ENCODE peak calls at places on chromosome 12, in eight cellular contexts. R, W, U, M, K, G, Y and L are unnamed samples.

GRCh38 chr12:130981156-130981789 is 27.6 kb downstream of the ADGRD1 start:
- DNase-seq in M (no peak), W (no peak), Y (no peak), R (no peak), G (no peak), U (no peak), K (no peak), L (no peak)

GRCh38 chr12:105671720-105672119 is 341.2 kb downstream of the C12orf75 start:
- DNase-seq in W (peak), U (no peak), Y (no peak), G (peak), K (no peak), M (no peak), R (no peak), L (no peak)

GRCh38 chr12:18297883-18298282 is 36.6 kb downstream of the PIK3C2G start:
- DNase-seq in U (no peak), K (no peak), M (no peak), Y (no peak), G (no peak), W (no peak), R (no peak), L (no peak)

GRCh38 chr12:5003025-5003666 is 40.5 kb upstream of the KCNA5 start:
- DNase-seq in G (no peak), K (peak), M (peak), W (no peak), Y (no peak), R (no peak), U (peak), L (peak)

GRCh38 chr12:91918431-91918830 is 227.2 kb downstream of the BTG1 start:
- DNase-seq in K (no peak), W (no peak), R (no peak), G (no peak), Y (no peak), M (no peak), U (no peak), L (no peak)

GRCh38 chr12:125247477-125247876 is 182.2 kb downstream of the AACS start:
- DNase-seq in R (no peak), K (no peak), U (no peak), Y (no peak), W (no peak), G (no peak), M (no peak), L (no peak)

GRCh38 chr12:20549115-20549719 is 145.9 kb upstream of the SLCO1C1 start:
- DNase-seq in W (no peak), R (no peak), U (no peak), K (peak), M (peak), Y (no peak), G (no peak), L (peak)

GRCh38 chr12:14846042-14846587 is 2.8 kb upstream of the ART4 start:
- DNase-seq in M (peak), K (no peak), U (no peak), W (no peak), R (no peak), Y (no peak), G (no peak), L (no peak)

GRCh38 chr12:47408171-47408871 is 297.5 kb downstream of the RPAP3 start:
- DNase-seq in R (peak), K (peak), M (no peak), U (no peak), W (no peak), G (no peak), Y (no peak), L (peak)
- TF ChIP-seq CTCF in R (peak), K (peak), M (peak), U (no peak), W (no peak), G (no peak), Y (no peak), L (peak)

DNA sequence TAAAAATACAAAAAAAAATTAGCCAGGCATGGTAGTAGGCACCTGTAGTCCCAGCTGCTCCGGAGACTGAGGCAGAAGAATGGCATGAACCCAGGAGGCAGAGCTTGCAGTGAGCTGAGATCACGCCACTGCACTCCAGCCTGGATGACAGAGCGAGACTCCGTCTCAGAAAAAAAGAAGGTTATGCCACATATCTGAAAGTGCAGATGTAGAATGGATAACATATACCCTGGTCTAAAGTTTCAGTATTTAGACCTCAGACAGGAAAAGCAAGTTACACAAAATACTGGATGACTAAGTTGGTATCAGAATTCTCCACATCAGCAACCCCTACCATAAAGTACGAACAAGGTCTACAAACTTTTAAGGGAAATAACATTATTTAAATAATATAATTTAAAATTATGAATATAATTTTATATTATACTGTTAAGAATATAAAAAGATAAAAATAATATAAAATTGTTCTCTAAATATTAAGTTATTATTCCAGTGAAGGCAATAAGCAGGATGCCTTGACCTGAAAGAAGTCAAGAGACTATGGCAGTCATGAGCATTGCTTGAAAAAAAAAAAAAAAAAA is 169.9 kb downstream of the CRADD start:
- DNase-seq in M (no peak), W (no peak), K (no peak), G (no peak), U (no peak), R (no peak), Y (no peak), L (no peak)
- TF ChIP-seq CTCF in M (no peak), W (no peak), K (no peak), G (no peak), U (no peak), R (no peak), Y (no peak), L (no peak)

GRCh38 chr12:51536159-51536558 is 54.9 kb upstream of the SCN8A start:
- DNase-seq in K (no peak), Y (no peak), W (no peak), G (no peak), U (no peak), M (peak), R (no peak), L (no peak)
- TF ChIP-seq CTCF in K (no peak), Y (no peak), W (peak), G (no peak), U (no peak), M (peak), R (no peak), L (no peak)

GRCh38 chr12:110355080-110355479 is 48.4 kb downstream of the ANAPC7 start:
- DNase-seq in K (peak), M (no peak), R (no peak), G (no peak), Y (no peak), U (no peak), W (no peak), L (peak)
- TF ChIP-seq CTCF in K (peak), M (peak), R (peak), G (peak), Y (no peak), U (no peak), W (peak), L (peak)

DNA sequence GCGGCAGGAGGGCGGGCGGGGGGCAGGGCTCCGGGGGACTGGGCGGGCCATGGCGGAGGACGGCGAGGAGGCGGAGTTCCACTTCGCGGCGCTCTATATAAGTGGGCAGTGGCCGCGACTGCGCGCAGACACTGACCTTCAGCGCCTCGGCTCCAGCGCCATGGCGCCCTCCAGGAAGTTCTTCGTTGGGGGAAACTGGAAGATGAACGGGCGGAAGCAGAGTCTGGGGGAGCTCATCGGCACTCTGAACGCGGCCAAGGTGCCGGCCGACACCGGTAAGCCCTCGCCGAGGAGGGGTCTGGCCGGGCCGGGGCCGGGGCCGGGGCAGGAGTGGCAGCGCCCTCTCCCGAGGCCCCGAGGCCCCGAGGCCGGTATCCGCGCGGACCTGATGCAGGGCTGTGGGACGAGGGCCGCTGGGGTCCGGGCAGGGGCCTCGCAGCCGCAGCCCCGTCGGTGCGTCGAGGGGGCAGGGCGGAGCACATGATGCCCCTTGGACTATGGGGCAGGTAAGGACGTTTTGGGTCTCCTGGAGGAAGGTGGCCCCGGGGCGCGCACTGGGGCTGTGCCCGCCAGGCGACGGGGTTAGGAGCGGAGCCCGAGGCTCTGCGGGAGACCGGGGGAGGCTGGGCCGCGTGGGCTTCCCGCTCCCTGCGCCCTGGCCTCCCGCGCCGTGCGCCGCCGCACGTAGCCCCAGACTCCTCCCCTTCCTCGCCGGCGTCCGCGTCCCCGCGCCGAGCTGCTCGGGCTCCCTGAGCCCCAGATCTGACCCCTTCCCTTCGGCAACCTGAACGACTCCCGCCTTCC is at the start of gene TPI1:
- DNase-seq in W (no peak), R (no peak), Y (peak), U (no peak), K (peak), M (peak), G (no peak), L (peak)
- TF ChIP-seq CTCF in W (no peak), R (no peak), Y (no peak), U (no peak), K (peak), M (no peak), G (no peak), L (no peak)

GRCh38 chr12:79422060-79422812 is 268.5 kb downstream of the PAWR start:
- DNase-seq in R (no peak), W (no peak), K (peak), U (no peak), Y (no peak), M (no peak), G (no peak), L (peak)

GRCh38 chr12:79421236-79421740 is 269.5 kb downstream of the PAWR start:
- DNase-seq in R (no peak), K (no peak), M (no peak), G (no peak), Y (no peak), W (no peak), U (no peak), L (peak)

GRCh38 chr12:79424109-79424721 is 266.5 kb downstream of the PAWR start:
- DNase-seq in K (peak), U (no peak), G (peak), M (peak), Y (no peak), W (peak), R (peak), L (peak)

GRCh38 chr12:79423560-79423959 is 267.2 kb downstream of the PAWR start:
- DNase-seq in R (no peak), K (no peak), Y (no peak), W (no peak), U (no peak), M (no peak), G (no peak), L (no peak)

GRCh38 chr12:79420146-79420618 is 270.6 kb downstream of the PAWR start:
- DNase-seq in G (peak), Y (no peak), U (no peak), W (peak), K (peak), M (peak), R (peak), L (peak)
- TF ChIP-seq CTCF in G (peak), Y (no peak), U (no peak), W (peak), K (peak), M (peak), R (peak), L (peak)

DNA sequence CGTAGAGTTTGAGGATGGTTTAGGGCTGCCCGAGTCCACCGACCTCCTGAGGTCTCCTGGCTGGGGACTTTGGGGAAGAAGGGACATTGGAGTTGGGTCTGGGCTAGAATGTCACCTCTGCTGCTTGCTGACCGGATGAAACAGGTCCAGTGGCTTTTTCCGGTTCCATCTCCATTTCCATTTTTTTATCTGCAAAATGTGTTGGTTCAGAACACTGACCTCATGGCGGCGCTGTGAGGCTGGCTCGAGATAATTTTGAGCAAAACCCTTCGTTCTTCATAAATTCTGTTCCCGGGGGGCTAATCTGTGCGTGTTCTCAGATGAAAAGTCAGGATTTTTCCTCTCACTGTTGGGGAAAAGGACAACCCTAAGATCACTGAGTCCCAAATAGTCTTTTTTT is 11.7 kb upstream of the MYL2 start:
- DNase-seq in W (no peak), U (no peak), M (peak), Y (no peak), K (no peak), G (no peak), R (no peak), L (no peak)
- TF ChIP-seq CTCF in W (peak), U (no peak), M (peak), Y (no peak), K (peak), G (no peak), R (peak), L (peak)

GRCh38 chr12:122363782-122364181 is 58.7 kb downstream of the CLIP1 start:
- DNase-seq in R (no peak), Y (no peak), M (no peak), K (no peak), G (no peak), W (no peak), U (peak), L (no peak)

GRCh38 chr12:122368361-122369073 is 54.0 kb downstream of the CLIP1 start:
- DNase-seq in M (peak), K (no peak), Y (no peak), G (no peak), W (no peak), R (no peak), U (no peak), L (peak)

GRCh38 chr12:122366685-122367475 is 55.6 kb downstream of the CLIP1 start:
- DNase-seq in U (peak), G (peak), Y (no peak), W (peak), R (peak), K (peak), M (peak), L (peak)

GRCh38 chr12:122362758-122363157 is 59.7 kb downstream of the CLIP1 start:
- DNase-seq in G (no peak), W (no peak), R (no peak), U (no peak), K (no peak), M (no peak), Y (no peak), L (no peak)
- TF ChIP-seq CTCF in G (no peak), W (no peak), R (no peak), U (no peak), K (no peak), M (no peak), Y (no peak), L (no peak)